ENCODE peak calls at places on chromosomes 16 and 17, in six cellular contexts. X, Z, L, P, V and M are unnamed samples.

GRCh38 chr17:65558683-65559311 is 2.7 kb downstream of the AXIN2 start:
- DNase-seq in P (no peak), L (no peak), V (no peak), Z (no peak), X (no peak), M (no peak)

GRCh38 chr17:36608794-36609497 is 7.6 kb downstream of the MRM1 start:
- DNase-seq in P (peak), X (no peak), L (peak), Z (peak), V (no peak), M (peak)

GRCh38 chr17:58337600-58338453 is 9.2 kb upstream of the TSPOAP1 start:
- DNase-seq in X (no peak), L (peak), V (peak), Z (peak), P (peak), M (peak)

GRCh38 chr17:18966831-18967624 is 15.1 kb downstream of the SLC5A10 start:
- DNase-seq in Z (peak), P (no peak), V (no peak), L (peak), X (peak), M (peak)

GRCh38 chr17:29760279-29760721 is 137.6 kb upstream of the CORO6 start:
- DNase-seq in L (no peak), P (peak), X (no peak), Z (peak), V (peak), M (no peak)

GRCh38 chr17:45424769-45425124 is 7.9 kb downstream of the ARHGAP27 start:
- DNase-seq in L (no peak), X (no peak), V (no peak), Z (no peak), P (no peak), M (no peak)

GRCh38 chr17:18920911-18921441 is 31.0 kb upstream of the SLC5A10 start:
- DNase-seq in X (no peak), Z (peak), L (no peak), V (no peak), P (peak), M (no peak)

GRCh38 chr17:77836557-77837041 is 121.9 kb upstream of the TNRC6C start:
- DNase-seq in Z (peak), L (no peak), V (peak), P (peak), X (no peak), M (no peak)

GRCh38 chr17:82993005-82993404 is 86.4 kb upstream of the METRNL start:
- DNase-seq in Z (no peak), L (no peak), P (no peak), X (no peak), V (no peak), M (no peak)

GRCh38 chr17:40122466-40122943 is 734 bp downstream of the MSL1 start:
- DNase-seq in Z (peak), X (no peak), V (peak), P (peak), L (peak), M (peak)

GRCh38 chr17:75764417-75764710 is 628 bp downstream of the GALK1 start:
- DNase-seq in Z (no peak), P (no peak), L (no peak), X (no peak), V (no peak), M (no peak)

DNA sequence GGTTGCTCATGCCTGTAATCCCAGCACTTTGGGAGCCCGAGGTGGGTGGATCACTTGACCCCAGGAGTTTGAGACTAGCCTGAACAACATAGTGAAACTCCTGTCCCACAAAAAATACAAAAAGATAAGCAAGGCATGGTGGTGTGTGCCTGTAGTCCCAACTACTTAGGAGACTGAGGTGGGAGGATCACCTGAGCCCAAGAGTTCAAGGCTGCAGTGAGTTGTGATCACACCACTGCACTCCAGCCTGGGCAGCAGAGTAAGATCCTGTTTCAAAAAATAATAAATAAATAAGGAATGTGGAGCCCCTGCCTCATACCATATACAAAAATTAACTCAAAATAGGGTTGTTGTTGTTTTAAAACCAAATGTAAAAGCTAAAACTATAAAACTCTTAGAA is 26.2 kb upstream of the CORO1A start:
- DNase-seq in X (no peak), P (no peak), V (no peak), Z (no peak), L (no peak), M (no peak)
- H4K91ac ChIP-seq in X (no peak), P (no peak), V (no peak), Z (no peak), L (no peak), M (no peak)

DNA sequence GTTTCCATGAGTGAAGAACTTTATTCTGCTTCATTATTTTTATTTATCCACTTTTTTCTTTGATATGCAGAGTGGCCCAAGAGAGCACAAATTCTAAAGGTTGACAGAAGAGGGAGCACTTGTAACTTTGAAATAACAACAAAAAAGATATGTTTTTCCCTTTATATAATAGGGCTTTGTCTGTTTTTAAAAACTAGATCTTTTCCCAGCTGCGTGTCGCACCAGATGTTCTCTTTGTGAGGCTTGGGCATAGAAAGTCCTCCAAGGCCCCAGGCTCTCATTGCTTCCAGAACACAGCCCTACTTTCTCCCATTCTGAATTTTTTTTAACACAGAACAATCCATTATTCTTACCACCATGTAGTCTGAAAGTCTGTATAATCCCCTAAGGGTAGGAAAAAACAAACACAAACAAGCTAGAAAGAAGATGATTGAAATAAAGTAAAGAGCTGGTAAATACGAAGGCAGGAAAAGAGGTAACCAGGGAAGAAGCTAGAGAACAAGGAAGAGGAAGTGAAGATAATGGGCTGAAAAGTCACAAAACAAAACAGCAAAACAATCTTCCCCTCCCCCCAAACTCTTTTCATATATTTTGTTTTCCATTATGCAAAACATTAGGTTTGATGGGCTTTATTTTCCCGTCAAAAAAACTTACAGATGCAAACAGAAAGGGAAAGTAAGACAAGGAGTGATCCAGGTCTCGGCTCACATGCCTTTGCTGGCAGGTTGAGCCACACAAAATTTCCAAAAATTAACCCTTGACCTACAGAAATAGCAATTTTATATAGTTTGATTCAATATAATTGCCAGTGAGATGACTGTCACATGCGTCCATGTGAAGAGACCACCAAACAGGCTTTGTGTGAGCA is 160.3 kb downstream of the ABCA8 start:
- DNase-seq in P (peak), Z (peak), V (no peak), X (no peak), L (no peak), M (no peak)
- H4K91ac ChIP-seq in P (no peak), Z (peak), V (no peak), X (no peak), L (no peak), M (no peak)

DNA sequence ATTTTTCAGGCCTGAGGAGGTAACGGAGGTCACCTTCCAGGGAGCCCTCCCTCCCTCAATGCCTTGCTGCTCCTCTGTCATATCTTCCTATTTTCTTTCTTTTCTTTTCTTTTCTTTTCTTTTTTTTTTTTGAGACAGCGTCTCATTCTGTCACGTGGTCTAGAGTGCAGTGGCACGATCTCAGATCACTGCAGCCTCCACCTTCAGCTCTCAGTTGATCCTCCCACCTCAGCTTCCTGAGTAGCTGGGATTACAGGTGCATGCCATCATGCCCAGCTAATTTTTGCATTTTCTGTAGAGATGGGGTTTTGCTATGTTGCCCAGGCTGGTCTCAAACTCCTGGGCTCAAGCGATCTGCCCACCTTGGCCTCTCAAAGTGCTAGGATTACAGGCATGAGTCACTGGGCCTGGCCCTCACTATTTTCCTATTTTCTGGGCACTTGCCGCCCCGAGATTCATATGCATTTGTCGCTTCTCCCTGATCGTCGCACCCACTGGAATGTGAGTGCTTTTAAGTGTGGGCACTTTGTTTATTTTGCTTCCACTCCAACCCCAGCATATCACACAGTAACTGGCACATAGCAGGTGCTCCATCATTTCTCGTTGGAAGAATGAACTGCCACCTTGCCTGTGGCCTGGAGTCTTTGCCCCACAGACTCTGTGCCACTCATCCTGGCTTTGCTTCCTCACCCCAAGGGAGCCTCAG is 31.7 kb downstream of the CPNE2 start:
- DNase-seq in X (no peak), L (no peak), P (no peak), Z (no peak), V (no peak), M (no peak)
- H4K91ac ChIP-seq in X (peak), L (no peak), P (no peak), Z (no peak), V (no peak), M (no peak)

GRCh38 chr17:59753522-59754467 is 46.3 kb downstream of the VMP1 start:
- DNase-seq in V (peak), Z (peak), L (no peak), X (peak), P (peak), M (no peak)
- H4K91ac ChIP-seq in V (no peak), Z (no peak), L (no peak), X (no peak), P (no peak), M (no peak)

DNA sequence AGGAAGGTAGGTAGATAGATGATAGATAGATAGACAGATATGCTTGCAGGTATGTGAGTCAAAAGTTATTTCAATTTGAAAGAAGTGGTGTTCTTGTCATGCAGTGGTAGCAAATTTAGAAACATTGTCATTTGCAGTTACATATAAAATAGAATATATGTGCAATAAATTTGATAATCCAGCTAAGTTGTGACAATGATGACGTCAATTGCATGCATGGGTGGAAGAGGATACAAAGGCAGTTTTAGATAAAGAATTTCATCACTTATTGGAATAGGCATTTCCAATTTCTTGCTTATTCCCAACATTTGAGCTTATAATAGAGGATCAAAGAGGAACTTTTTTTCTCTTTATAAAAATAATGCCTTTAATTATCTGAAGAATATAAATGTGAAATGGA is 99.2 kb upstream of the KCNJ16 start:
- DNase-seq in P (no peak), X (no peak), L (no peak), Z (no peak), V (no peak), M (no peak)
- H4K91ac ChIP-seq in P (no peak), X (no peak), L (no peak), Z (no peak), V (no peak), M (no peak)

GRCh38 chr17:81442791-81443190 is 47.5 kb downstream of the BAHCC1 start:
- DNase-seq in V (no peak), Z (no peak), P (no peak), X (no peak), L (no peak), M (no peak)
- H4K91ac ChIP-seq in V (no peak), Z (no peak), P (no peak), X (no peak), L (no peak), M (no peak)